ENCODE peak calls at places on chromosomes 13 and 19, in six cellular contexts. W is heart right ventricle, C is fibroblast of lung, L is aorta, U is H1, D is hepatocyte. Q is an unnamed sample.
A peak's percentile ranks its signal among the peaks of the same experiment; 100 is the strongest.

GRCh38 chr19:41575998-41576397 is at the start of gene CEACAM21:
- DNase-seq in D (no peak), C (no peak), W (peak; percentile 30), U (no peak), L (peak; percentile 80), Q (peak; percentile 56)

GRCh38 chr13:27176772-27177171 is 5.2 kb upstream of the USP12 start:
- DNase-seq in W (no peak), D (no peak), C (no peak), L (no peak), U (no peak), Q (no peak)

GRCh38 chr13:23599083-23599925 is 29.1 kb downstream of the TNFRSF19 start:
- DNase-seq in D (peak; percentile 66), L (no peak), C (peak; percentile 32), W (no peak), U (peak; percentile 59), Q (no peak)

GRCh38 chr19:1173160-1173844 is 766 bp downstream of the SBNO2 start:
- DNase-seq in U (no peak), W (no peak), L (no peak), C (no peak), D (no peak), Q (no peak)

GRCh38 chr13:109720758-109721184 is 65.6 kb downstream of the IRS2 start:
- DNase-seq in U (no peak), W (no peak), D (no peak), L (no peak), C (no peak), Q (no peak)

GRCh38 chr19:5536337-5536894 is 31.3 kb downstream of the TINCR start:
- DNase-seq in C (peak; percentile 72), U (peak; percentile 70), D (peak; percentile 88), L (peak; percentile 61), W (peak; percentile 78), Q (peak; percentile 91)

GRCh38 chr13:52850396-52851152 is 2.1 kb upstream of the PCDH8 start:
- DNase-seq in C (peak; percentile 36), W (peak; percentile 74), U (peak; percentile 72), D (peak; percentile 91), L (peak; percentile 83), Q (peak; percentile 71)

GRCh38 chr19:23263870-23264590 is 13.8 kb upstream of the ZNF724 start:
- DNase-seq in U (no peak), C (no peak), D (no peak), L (no peak), W (no peak), Q (no peak)

GRCh38 chr13:44300895-44301638 is 72.6 kb upstream of the SERP2 start:
- DNase-seq in C (peak; percentile 94), L (peak; percentile 65), D (no peak), W (no peak), U (no peak), Q (no peak)

GRCh38 chr19:14525729-14526128 is 3.7 kb upstream of the TECR start:
- DNase-seq in D (no peak), U (no peak), W (no peak), C (no peak), L (no peak), Q (no peak)

GRCh38 chr19:7460562-7460966 is 28.3 kb downstream of the PEX11G start:
- DNase-seq in D (no peak), C (peak; percentile 94), W (no peak), L (no peak), U (no peak), Q (no peak)

GRCh38 chr13:26022538-26023292 is 29.1 kb downstream of the SHISA2 start:
- DNase-seq in W (peak; percentile 81), L (peak; percentile 84), U (no peak), D (peak; percentile 80), C (peak; percentile 73), Q (peak; percentile 85)

GRCh38 chr13:70098669-70099068 is 9.0 kb upstream of the ATXN8OS start:
- DNase-seq in C (no peak), D (peak; percentile 8), W (no peak), U (no peak), L (no peak), Q (no peak)

GRCh38 chr19:18126097-18126496 is 26.9 kb upstream of the PIK3R2 start:
- DNase-seq in D (no peak), C (no peak), L (no peak), U (no peak), W (no peak), Q (no peak)

GRCh38 chr19:46718157-46718933 is 1.4 kb upstream of the PRKD2 start:
- DNase-seq in L (peak; percentile 56), U (no peak), C (no peak), D (peak; percentile 50), W (no peak), Q (peak; percentile 65)

GRCh38 chr19:31450696-31451095 is 101.5 kb upstream of the TSHZ3 start:
- DNase-seq in W (no peak), D (no peak), L (no peak), C (no peak), U (no peak), Q (no peak)

GRCh38 chr19:44924243-44924725 is 9.9 kb downstream of the APOC1 start:
- DNase-seq in C (no peak), D (no peak), U (no peak), W (no peak), L (no peak), Q (no peak)

GRCh38 chr13:39012608-39013007 is 22.0 kb upstream of the STOML3 start:
- DNase-seq in W (no peak), U (no peak), L (no peak), D (no peak), C (no peak), Q (no peak)

GRCh38 chr19:10343495-10343894 is 4.1 kb upstream of the ICAM3 start:
- DNase-seq in C (no peak), D (no peak), W (no peak), L (no peak), U (no peak), Q (no peak)

GRCh38 chr19:10339380-10339960 is at the start of gene ICAM3:
- DNase-seq in W (no peak), U (no peak), D (no peak), L (no peak), C (no peak), Q (no peak)

GRCh38 chr19:10338940-10339339 is 484 bp downstream of the ICAM3 start:
- DNase-seq in W (no peak), D (no peak), C (no peak), U (no peak), L (no peak), Q (no peak)

GRCh38 chr19:10335149-10336053 is 2.1 kb upstream of the RAVER1 start:
- DNase-seq in U (no peak), D (no peak), W (peak; percentile 58), L (no peak), C (no peak), Q (no peak)

DNA sequence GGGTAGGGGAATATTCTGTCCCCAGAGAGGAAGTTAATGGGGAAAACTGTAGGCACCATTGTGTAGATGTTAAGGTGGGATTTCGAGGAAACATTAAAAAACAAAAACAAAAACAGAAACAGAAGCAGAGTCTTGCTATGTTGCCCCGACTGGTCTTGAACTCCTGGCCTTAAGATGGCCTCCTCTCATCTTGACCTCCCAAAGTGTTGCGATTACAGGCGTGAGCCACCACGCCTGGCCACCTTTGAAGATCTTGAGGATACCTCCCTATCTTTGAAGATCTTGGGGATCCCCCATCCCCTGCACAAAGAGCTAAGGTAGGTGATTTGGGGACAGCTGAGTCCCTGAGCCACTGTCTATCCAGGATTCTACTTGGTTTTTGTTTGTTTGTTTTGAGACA is 553 bp upstream of the ICAM3 start:
- DNase-seq in W (no peak), L (no peak), D (no peak), U (no peak), C (no peak), Q (no peak)
- H3K4me1 ChIP-seq in W (peaks cover 6% of the 10 kb centered on the region), L (no peaks in the 10 kb centered on the region), D (no peaks in the 10 kb centered on the region), U (no peaks in the 10 kb centered on the region), C (peaks cover 2% of the 10 kb centered on the region), Q (peaks cover 18% of the 10 kb centered on the region)

GRCh38 chr19:11342429-11342828 is 3.0 kb upstream of the RAB3D start:
- DNase-seq in W (no peak), L (no peak), C (no peak), U (no peak), D (no peak), Q (no peak)
- H3K4me1 ChIP-seq in W (peaks cover 35% of the 10 kb centered on the region), L (no peaks in the 10 kb centered on the region), C (peaks cover 14% of the 10 kb centered on the region), U (no peaks in the 10 kb centered on the region), D (peaks cover 15% of the 10 kb centered on the region), Q (peaks cover 19% of the 10 kb centered on the region)

DNA sequence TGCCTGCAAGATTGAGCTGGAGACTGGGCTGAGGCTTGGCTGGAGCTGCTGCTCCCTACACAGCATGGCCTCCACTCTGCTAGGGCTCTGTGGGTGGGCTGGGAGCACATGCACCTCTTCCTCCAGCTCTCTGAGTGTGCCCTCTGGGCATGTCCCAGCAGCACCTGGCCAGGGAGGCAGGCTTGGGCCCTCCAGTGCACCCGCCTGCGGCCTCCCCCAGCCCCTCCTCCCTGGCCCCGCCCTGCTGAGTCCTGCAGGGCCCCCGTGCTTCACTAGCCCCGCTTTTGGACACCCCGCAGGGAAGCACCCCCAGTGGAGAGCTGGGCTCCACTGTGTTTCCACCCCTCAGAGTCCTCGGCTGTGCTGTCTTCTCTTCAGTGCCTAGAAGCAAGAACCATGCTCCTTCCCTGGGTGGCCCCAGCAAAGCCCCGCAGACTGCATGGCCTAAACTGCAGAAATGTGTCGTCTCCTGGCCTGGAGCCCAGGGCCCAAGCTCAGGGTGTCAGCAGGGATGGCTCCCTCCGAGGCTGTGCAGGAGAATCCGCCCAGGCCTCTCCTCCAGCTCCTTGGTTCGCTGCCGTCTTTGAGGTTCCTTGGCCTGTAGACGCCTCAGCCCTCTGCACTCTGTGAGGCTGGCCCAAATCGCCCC is 5.0 kb upstream of the TEX29 start:
- DNase-seq in D (no peak), L (no peak), U (no peak), W (no peak), C (no peak), Q (no peak)
- H3K4me1 ChIP-seq in D (peaks cover 3% of the 10 kb centered on the region), L (no peaks in the 10 kb centered on the region), U (no peaks in the 10 kb centered on the region), W (no peaks in the 10 kb centered on the region), C (no peaks in the 10 kb centered on the region), Q (no peaks in the 10 kb centered on the region)

DNA sequence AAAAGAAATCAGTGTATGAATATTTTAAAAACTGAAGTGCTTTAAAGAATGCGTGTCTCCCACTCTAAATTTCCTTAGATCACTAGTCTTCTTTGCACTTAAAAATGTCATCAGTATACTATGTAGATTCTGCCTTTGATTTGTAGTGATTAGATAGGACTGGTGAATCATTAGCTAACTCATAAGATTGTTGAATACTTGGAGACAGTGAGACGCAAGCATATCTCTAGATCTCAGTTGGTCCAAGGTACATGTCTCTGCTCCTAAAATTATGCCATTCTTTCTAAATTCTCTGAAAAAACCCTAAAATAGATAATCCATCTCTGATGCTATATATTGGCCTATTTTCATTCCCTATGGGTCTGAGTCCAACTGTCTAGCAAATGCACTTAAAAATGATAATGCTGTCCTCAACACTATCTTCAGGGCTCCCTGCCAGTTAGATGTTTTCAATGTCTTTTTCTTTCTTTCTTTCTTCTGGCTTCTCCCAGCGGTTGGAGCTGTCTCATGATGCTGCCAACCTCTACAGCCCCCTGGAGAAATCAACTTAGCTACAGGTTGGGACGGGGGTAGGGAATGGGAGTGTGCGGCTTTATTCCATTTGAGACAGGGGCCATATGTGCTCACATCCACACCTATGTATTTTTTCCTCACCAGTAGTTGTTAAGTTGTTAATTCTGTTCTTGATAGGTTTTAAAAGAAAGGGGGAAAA is 301.0 kb downstream of the NDFIP2 start:
- DNase-seq in C (peak; percentile 73), L (no peak), U (no peak), W (no peak), D (no peak), Q (no peak)
- H3K4me1 ChIP-seq in C (no peaks in the 10 kb centered on the region), L (peaks cover 4% of the 10 kb centered on the region), U (peaks cover 5% of the 10 kb centered on the region), W (no peaks in the 10 kb centered on the region), D (peaks cover 32% of the 10 kb centered on the region), Q (peaks cover 5% of the 10 kb centered on the region)